ENCODE peak calls at places on chromosome 22, in ten cellular contexts. P, V, B, I, X, M, U, R, L and C are unnamed samples.

GRCh38 chr22:39130892-39131855 is 21.3 kb downstream of the CBX7 start:
- DNase-seq in V (no peak), L (no peak), M (peak), B (peak), U (no peak), X (no peak), P (no peak), R (no peak), I (no peak), C (no peak)

GRCh38 chr22:48177591-48177990 is 1415.1 kb downstream of the TBC1D22A start:
- DNase-seq in U (no peak), P (no peak), L (no peak), I (no peak), B (no peak), V (no peak), M (no peak), X (no peak), R (no peak), C (no peak)

GRCh38 chr22:39343259-39344045 is 6.3 kb upstream of the SYNGR1 start:
- DNase-seq in X (no peak), U (peak), M (peak), B (peak), I (peak), P (peak), L (peak), R (peak), V (peak), C (no peak)

GRCh38 chr22:19126309-19126666 is 4.1 kb upstream of the DGCR2 start:
- DNase-seq in P (no peak), U (no peak), M (no peak), I (no peak), R (no peak), X (no peak), L (no peak), V (no peak), B (no peak), C (no peak)

GRCh38 chr22:39915295-39915726 is 14.4 kb downstream of the GRAP2 start:
- DNase-seq in L (no peak), P (no peak), X (no peak), M (no peak), I (no peak), B (no peak), R (no peak), U (no peak), V (no peak), C (no peak)

GRCh38 chr22:29065468-29066190 is 4.0 kb upstream of the C22orf31 start:
- DNase-seq in M (no peak), U (no peak), R (no peak), P (no peak), X (no peak), L (no peak), B (no peak), V (no peak), I (no peak), C (no peak)

GRCh38 chr22:39559456-39560105 is 11.0 kb upstream of the CACNA1I start:
- DNase-seq in I (no peak), V (no peak), M (no peak), B (no peak), R (no peak), X (no peak), P (no peak), U (no peak), L (no peak), C (no peak)

GRCh38 chr22:50684986-50685385 is 12.4 kb downstream of the SHANK3 start:
- DNase-seq in B (peak), M (peak), L (no peak), U (no peak), I (no peak), V (no peak), X (no peak), R (no peak), P (peak), C (no peak)

GRCh38 chr22:40036591-40037225 is 42.0 kb downstream of the FAM83F start:
- DNase-seq in R (peak), L (peak), B (peak), X (no peak), U (peak), P (peak), M (peak), V (peak), I (peak), C (no peak)

GRCh38 chr22:43446881-43447280 is 35.1 kb downstream of the MPPED1 start:
- DNase-seq in L (no peak), P (no peak), B (no peak), I (no peak), M (no peak), R (peak), X (no peak), V (no peak), U (no peak), C (no peak)

GRCh38 chr22:44685384-44686056 is 16.5 kb upstream of the PRR5 start:
- DNase-seq in M (peak), L (peak), P (peak), U (peak), V (no peak), B (peak), I (no peak), R (peak), X (no peak), C (no peak)

GRCh38 chr22:50719814-50720300 is 18.1 kb upstream of the ACR start:
- DNase-seq in V (no peak), M (no peak), P (no peak), B (no peak), L (no peak), I (peak), X (no peak), R (no peak), U (no peak), C (no peak)

GRCh38 chr22:36010913-36011312 is 17.7 kb downstream of the RBFOX2 start:
- DNase-seq in B (peak), U (no peak), P (peak), R (no peak), M (peak), L (no peak), V (no peak), X (no peak), I (no peak), C (no peak)

GRCh38 chr22:35448552-35448922 is 48.6 kb downstream of the MCM5 start:
- DNase-seq in M (no peak), I (no peak), B (no peak), V (no peak), X (no peak), U (no peak), R (no peak), L (no peak), P (no peak), C (no peak)

GRCh38 chr22:35609261-35609660 is 7.9 kb downstream of the MB start:
- DNase-seq in L (no peak), V (no peak), R (no peak), B (no peak), I (no peak), U (no peak), P (no peak), M (no peak), X (no peak), C (no peak)

GRCh38 chr22:48896766-48897637 is 930.7 kb downstream of the BRD1 start:
- DNase-seq in V (peak), L (no peak), U (no peak), P (no peak), M (no peak), R (no peak), I (peak), B (no peak), X (no peak), C (no peak)

GRCh38 chr22:48886604-48887393 is 940.9 kb downstream of the BRD1 start:
- DNase-seq in B (no peak), L (no peak), M (no peak), I (peak), X (no peak), P (no peak), R (no peak), U (no peak), V (peak), C (no peak)

DNA sequence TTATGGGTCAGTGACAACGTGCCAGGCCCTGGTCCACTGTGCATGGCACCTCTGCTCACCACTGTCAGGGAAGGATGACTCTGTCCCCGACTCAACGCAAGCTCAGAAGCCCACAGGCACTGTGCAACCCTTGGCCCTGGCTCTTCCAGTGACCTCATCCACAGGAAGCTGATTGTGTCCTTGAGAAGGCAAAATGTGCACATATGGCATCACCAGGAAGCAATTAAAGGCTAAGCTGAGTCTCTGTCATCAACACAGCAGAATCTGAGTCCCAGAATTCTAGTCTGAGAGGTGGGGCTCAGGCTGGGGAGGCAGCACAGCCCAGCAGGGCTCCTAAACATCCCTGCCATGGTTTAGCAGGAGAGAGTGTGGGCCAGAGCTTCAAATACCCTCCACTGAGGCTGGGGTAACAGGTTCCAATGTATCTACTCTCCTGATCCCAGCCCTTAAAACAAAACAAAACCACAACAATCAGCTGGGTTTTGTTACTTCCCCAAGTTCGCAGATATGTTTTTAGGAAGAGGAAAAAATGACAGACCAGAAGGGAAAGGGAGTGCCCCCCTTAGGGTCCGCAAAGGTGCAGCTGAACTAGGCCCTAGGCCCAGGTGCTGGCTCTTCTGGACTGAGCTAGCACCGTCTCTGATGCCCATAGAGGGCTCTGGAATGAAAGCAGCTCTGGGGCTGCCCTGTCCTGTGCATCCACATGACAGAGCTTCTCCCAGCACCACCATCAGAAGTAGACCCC is 33.5 kb upstream of the GNAZ start:
- DNase-seq in L (no peak), V (no peak), I (no peak), R (no peak), B (peak), P (no peak), X (no peak), U (no peak), M (peak), C (no peak)
- TF ChIP-seq CTCF in L (no peak), V (no peak), I (no peak), R (no peak), B (no peak), P (no peak), X (no peak), U (no peak), M (no peak), C (no peak)

GRCh38 chr22:30559889-30560288 is 13.3 kb upstream of the SEC14L6 start:
- DNase-seq in L (no peak), U (no peak), R (no peak), I (no peak), M (no peak), B (no peak), V (no peak), X (no peak), P (no peak), C (no peak)
- H3K4me3 ChIP-seq in L (no peak), U (no peak), R (no peak), I (no peak), M (no peak), B (no peak), V (no peak), X (no peak), P (no peak), C (peak)

GRCh38 chr22:37318255-37319109 is 36.2 kb downstream of the CYTH4 start:
- DNase-seq in B (no peak), R (no peak), V (no peak), X (no peak), P (no peak), I (no peak), U (no peak), L (no peak), M (no peak), C (no peak)
- TF ChIP-seq CTCF in B (peak), R (peak), V (no peak), X (no peak), P (peak), I (no peak), U (no peak), L (no peak), M (no peak), C (peak)

DNA sequence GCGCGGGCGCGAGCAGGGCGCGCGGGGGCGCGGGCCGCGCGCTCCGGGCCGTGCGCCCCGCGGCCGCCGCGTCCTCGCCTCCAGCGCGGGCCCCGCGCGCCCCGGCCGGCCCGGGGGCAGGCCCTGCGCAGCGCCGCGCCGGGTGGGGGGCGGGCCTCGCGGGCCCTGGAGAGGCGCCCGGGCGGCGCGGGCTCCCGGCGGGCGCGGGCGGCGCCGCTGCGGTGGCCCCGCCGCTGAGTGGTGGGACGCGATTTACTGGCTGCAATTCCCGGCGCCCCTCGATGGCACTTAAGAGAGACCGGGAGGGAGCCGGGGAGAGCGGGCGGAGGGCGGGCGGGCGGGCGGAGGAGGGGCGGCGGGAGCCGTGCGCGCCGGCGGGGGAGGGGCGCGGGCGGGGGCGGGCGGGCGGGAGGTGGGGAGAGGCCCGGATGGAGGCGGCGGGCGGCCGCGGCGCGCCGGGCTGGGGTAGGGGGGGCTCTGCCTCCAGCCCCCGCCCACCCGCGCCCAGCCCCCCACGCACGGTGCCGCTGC is 73.2 kb upstream of the TCF20 start:
- DNase-seq in X (no peak), R (no peak), L (no peak), V (no peak), I (no peak), U (no peak), P (no peak), B (no peak), M (no peak), C (no peak)
- H3K4me3 ChIP-seq in X (peak), R (peak), L (no peak), V (peak), I (no peak), U (no peak), P (no peak), B (peak), M (no peak), C (no peak)

DNA sequence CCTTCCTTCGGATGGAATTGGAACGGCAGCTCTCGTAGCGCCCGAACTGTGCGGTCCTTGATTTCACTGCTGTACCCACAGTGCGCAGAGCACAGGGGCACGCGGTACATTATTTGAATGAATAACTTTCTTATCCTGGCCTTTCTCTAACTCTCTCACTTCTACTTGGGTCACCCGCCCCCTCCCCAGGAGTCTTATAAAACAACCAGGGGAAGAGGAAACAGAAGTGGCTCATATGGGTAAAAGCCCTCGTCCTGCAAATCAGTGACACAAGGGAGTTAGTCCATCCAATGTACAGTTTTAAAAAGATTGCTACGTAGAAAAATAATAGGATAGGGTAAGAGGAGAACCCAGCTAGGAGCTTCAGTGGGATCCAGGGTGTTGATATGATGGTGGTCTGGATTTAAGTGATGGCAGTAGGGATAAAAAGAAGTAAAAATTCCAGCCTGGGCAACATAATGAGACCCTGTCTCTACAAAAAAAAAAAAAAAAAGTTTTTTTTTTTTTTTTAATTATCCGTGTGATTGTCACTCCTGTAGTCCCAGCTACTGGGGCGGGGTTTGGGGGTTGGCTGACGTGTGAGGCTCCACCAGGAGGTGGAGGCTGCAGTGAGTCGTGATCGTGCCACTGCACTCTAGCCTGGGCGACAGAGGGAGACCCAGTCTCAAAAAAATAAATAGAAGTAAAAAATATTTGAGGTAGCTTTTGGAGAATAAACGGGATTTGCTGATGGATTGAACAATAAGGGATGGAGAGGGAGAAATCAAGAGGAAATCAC is 7.1 kb upstream of the L3MBTL2 start:
- DNase-seq in R (peak), M (peak), X (no peak), P (no peak), V (peak), B (no peak), U (no peak), I (peak), L (no peak), C (no peak)
- TF ChIP-seq CTCF in R (no peak), M (peak), X (no peak), P (peak), V (no peak), B (peak), U (no peak), I (no peak), L (no peak), C (no peak)

GRCh38 chr22:30309981-30310672 is 16.6 kb downstream of the TBC1D10A start:
- DNase-seq in R (no peak), P (no peak), X (no peak), I (no peak), B (peak), V (peak), U (peak), L (no peak), M (no peak), C (peak)
- H3K4me3 ChIP-seq in R (no peak), P (no peak), X (peak), I (no peak), B (no peak), V (no peak), U (no peak), L (peak), M (no peak), C (no peak)

DNA sequence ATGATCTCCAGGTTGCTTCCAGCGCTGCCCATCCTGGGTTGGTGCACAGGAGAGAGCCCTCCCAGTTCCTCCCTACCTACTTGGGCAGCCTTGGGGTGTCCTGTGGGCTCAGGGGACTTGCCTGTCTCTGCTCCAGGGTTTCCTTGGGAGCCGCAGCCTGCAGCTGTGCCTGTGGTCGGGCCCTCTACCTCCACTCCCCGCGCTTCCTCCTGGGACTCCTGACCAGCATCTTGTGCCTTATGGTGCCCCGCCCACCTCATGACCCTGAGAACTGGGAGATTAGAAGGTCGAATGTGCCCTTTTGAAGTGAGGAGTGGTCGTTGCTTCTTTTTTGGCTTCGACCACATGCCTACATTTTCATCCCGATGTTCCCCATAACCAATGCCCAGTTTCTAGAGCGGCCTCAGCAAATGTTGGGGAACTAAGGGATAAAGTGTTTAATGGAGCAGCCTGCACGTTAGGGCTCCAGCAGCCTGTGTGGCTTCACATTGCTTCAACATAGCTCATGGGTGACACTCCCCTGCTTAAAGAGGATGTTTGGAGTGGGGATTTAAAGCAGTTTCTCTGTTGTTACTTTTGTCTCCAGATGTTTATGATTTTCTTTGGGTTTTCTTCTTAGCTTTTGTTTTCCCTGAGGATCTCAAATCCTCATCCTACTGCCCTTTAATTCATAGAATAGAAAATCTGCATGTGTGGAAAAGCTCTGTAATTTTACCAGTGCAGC is 248.8 kb downstream of the TBC1D22A start:
- DNase-seq in I (no peak), U (no peak), R (no peak), P (no peak), V (no peak), L (no peak), B (no peak), X (no peak), M (no peak), C (no peak)
- TF ChIP-seq CTCF in I (no peak), U (no peak), R (no peak), P (no peak), V (no peak), L (no peak), B (no peak), X (no peak), M (no peak), C (no peak)

DNA sequence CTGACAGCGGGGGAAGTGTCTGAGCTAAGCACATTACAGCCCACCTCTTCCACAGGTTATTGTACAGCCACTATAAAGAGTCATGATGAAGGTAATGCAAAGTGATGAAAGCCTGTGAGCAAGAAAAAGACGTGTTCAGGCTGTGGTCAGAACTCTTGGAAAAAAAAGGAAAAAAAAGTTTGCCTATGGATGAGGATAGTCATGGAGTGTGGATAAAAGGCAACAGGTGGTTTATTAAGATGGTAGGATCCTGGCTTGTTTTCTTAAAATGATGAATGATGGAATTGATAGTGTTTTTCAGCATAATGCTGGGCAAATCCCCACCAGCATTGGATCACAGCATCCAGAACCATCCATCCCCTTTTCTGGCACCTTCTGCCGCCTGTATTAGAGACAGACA is 23.1 kb downstream of the UPB1 start:
- DNase-seq in X (no peak), V (no peak), M (no peak), L (no peak), R (no peak), U (no peak), B (no peak), I (peak), P (no peak), C (no peak)
- H3K4me3 ChIP-seq in X (no peak), V (no peak), M (no peak), L (no peak), R (no peak), U (no peak), B (no peak), I (no peak), P (no peak), C (no peak)

DNA sequence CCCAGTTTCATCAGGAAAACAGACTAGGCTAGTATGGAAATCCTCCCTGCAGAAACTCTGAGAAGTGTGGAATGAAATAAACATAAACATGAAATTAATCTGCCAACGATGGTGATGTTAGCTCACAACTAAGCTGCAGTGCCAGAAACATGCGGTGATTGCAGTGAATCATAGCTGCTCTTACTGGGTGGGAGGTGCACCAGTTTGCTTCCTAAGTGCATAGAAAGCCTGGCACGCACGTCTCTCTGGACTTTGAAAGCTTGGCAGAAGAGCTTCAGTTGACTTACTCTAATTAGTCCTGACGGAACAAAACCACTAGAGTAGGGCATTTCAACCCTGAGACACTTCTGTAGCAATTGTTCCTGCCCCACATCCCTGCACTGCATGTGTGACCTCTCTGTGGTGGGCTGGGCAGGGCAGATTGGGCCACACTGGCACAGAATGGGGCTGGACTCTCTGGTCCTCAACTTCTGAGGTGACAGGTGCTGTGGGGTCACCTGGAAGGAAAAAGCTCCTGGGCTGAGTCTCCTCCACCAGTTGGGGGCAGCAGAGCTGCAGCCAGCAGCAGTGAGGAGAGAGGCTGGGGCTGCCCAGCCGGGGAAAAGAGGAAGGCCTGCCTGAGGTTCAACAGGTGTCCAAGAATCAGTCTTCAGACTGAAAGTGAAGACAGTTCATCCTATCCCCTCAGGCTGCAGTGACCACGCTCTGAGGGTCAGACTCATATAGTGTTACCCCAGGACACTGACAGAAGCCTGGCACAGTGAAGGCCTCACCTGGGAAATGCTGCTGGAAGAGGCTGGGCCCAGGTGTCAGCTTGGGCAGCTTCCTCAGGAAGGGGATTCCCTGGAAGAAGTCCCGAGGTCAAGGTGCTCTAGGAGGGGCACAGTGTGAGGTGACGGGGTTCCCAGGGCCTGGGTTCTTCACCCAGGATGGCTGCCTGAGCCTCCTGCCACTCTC is 40.5 kb downstream of the GGTLC2 start:
- DNase-seq in B (peak), U (no peak), M (peak), P (peak), V (no peak), I (peak), X (no peak), R (no peak), L (no peak), C (peak)
- TF ChIP-seq CTCF in B (peak), U (no peak), M (peak), P (peak), V (no peak), I (peak), X (no peak), R (peak), L (no peak), C (peak)